ENCODE peak calls at places on chromosomes 13 and 19, in nine cellular contexts. Q is GM12865; Z is fibroblast of mammary gland; I is glutamatergic neuron; C is pancreas; G is heart right ventricle; R is tibial nerve; A is CD8-positive, alpha-beta T cell; W is endodermal cell. P is an unnamed sample.

GRCh38 chr19:44684892-44685847 is 13.8 kb upstream of the CEACAM16 start:
- DNase-seq in Q (peak), Z (peak), I (no peak), C (no peak), G (peak), R (no peak), A (no peak), W (peak), P (no peak)

GRCh38 chr19:17264641-17264979 is at the start of gene USHBP1:
- DNase-seq in Q (no peak), Z (no peak), I (no peak), C (no peak), G (peak), R (no peak), A (no peak), W (peak), P (no peak)

GRCh38 chr19:6501740-6502648 is at the start of gene TUBB4A:
- DNase-seq in Q (peak), Z (no peak), I (peak), C (peak), G (peak), R (no peak), A (peak), W (peak), P (peak)

GRCh38 chr19:43525836-43526771 is 897 bp downstream of the ETHE1 start:
- DNase-seq in Q (peak), Z (no peak), I (peak), C (no peak), G (no peak), R (no peak), A (peak), W (peak), P (no peak)

GRCh38 chr19:15332311-15332996 is at the start of gene BRD4:
- DNase-seq in Q (peak), Z (peak), I (peak), C (peak), G (peak), R (peak), A (peak), W (peak), P (peak)

GRCh38 chr19:10936661-10937084 is 8.1 kb downstream of the TIMM29 start:
- DNase-seq in Q (peak), Z (peak), I (peak), C (peak), G (peak), R (no peak), A (no peak), W (peak), P (peak)

GRCh38 chr19:46068345-46069258 is 27.8 kb upstream of the IGFL4 start:
- DNase-seq in Q (no peak), Z (peak), I (no peak), C (no peak), G (no peak), R (no peak), A (no peak), W (no peak), P (no peak)

GRCh38 chr13:102707465-102707864 is 12.6 kb upstream of the METTL21C start:
- DNase-seq in Q (no peak), Z (peak), I (no peak), C (no peak), G (no peak), R (no peak), A (no peak), W (no peak), P (no peak)

GRCh38 chr19:30690935-30691505 is 318.8 kb downstream of the ZNF536 start:
- DNase-seq in Q (no peak), Z (no peak), I (peak), C (no peak), G (no peak), R (no peak), A (no peak), W (peak), P (no peak)

GRCh38 chr13:78609464-78610205 is 6.3 kb upstream of the POU4F1 start:
- DNase-seq in Q (no peak), Z (no peak), I (peak), C (no peak), G (no peak), R (no peak), A (no peak), W (peak), P (no peak)

GRCh38 chr13:35190241-35190640 is 248.2 kb downstream of the NBEA start:
- DNase-seq in Q (no peak), Z (peak), I (no peak), C (no peak), G (no peak), R (no peak), A (no peak), W (no peak), P (no peak)

GRCh38 chr19:9914315-9915207 is 21.8 kb downstream of the OLFM2 start:
- DNase-seq in Q (peak), Z (peak), I (peak), C (peak), G (peak), R (no peak), A (peak), W (peak), P (peak)

GRCh38 chr19:30842926-30843325 is 470.7 kb downstream of the ZNF536 start:
- DNase-seq in Q (no peak), Z (no peak), I (no peak), C (no peak), G (no peak), R (no peak), A (no peak), W (no peak), P (no peak)

GRCh38 chr19:7393459-7393858 is 44.7 kb downstream of the ARHGEF18 start:
- DNase-seq in Q (no peak), Z (no peak), I (no peak), C (no peak), G (no peak), R (no peak), A (no peak), W (no peak), P (no peak)

GRCh38 chr19:30449673-30450072 is 77.5 kb downstream of the ZNF536 start:
- DNase-seq in Q (no peak), Z (no peak), I (no peak), C (no peak), G (no peak), R (no peak), A (no peak), W (no peak), P (no peak)

GRCh38 chr13:111245781-111246384 is 74.6 kb upstream of the TEX29 start:
- DNase-seq in Q (no peak), Z (peak), I (no peak), C (no peak), G (no peak), R (no peak), A (no peak), W (no peak), P (no peak)

GRCh38 chr13:75480691-75481175 is 1.2 kb downstream of the TBC1D4 start:
- DNase-seq in Q (peak), Z (peak), I (peak), C (peak), G (peak), R (peak), A (no peak), W (peak), P (peak)

GRCh38 chr13:65597839-65598818 is 1632.0 kb downstream of the PCDH9 start:
- DNase-seq in Q (no peak), Z (peak), I (no peak), C (no peak), G (no peak), R (no peak), A (no peak), W (peak), P (no peak)

GRCh38 chr19:2231621-2232221 is 4.4 kb downstream of the PLEKHJ1 start:
- DNase-seq in Q (peak), Z (no peak), I (peak), C (no peak), G (no peak), R (no peak), A (no peak), W (peak), P (no peak)

GRCh38 chr13:35139591-35139990 is 197.5 kb downstream of the NBEA start:
- DNase-seq in Q (no peak), Z (peak), I (no peak), C (no peak), G (no peak), R (no peak), A (no peak), W (no peak), P (no peak)

GRCh38 chr13:66076417-66076816 is 1153.7 kb downstream of the PCDH9 start:
- DNase-seq in Q (no peak), Z (peak), I (no peak), C (no peak), G (no peak), R (no peak), A (no peak), W (no peak), P (no peak)

GRCh38 chr13:111120913-111121312 is 5.8 kb downstream of the ARHGEF7 start:
- DNase-seq in Q (no peak), Z (no peak), I (no peak), C (no peak), G (no peak), R (no peak), A (no peak), W (no peak), P (no peak)

GRCh38 chr13:35729926-35730627 is 253.6 kb upstream of the MAB21L1 start:
- DNase-seq in Q (peak), Z (no peak), I (no peak), C (no peak), G (peak), R (no peak), A (no peak), W (no peak), P (no peak)

GRCh38 chr19:17340871-17341357 is 3.6 kb downstream of the GTPBP3 start:
- DNase-seq in Q (no peak), Z (no peak), I (peak), C (no peak), G (no peak), R (no peak), A (no peak), W (peak), P (no peak)

GRCh38 chr19:34475026-34475974 is 6.3 kb upstream of the WTIP start:
- DNase-seq in Q (no peak), Z (peak), I (no peak), C (no peak), G (no peak), R (no peak), A (no peak), W (no peak), P (no peak)

GRCh38 chr19:54518844-54519243 is 16.2 kb downstream of the LAIR2 start:
- DNase-seq in Q (peak), Z (no peak), I (no peak), C (no peak), G (peak), R (no peak), A (no peak), W (no peak), P (peak)

GRCh38 chr19:23415561-23416191 is 20.4 kb upstream of the ZNF91 start:
- DNase-seq in Q (no peak), Z (no peak), I (peak), C (no peak), G (peak), R (no peak), A (no peak), W (peak), P (peak)

GRCh38 chr19:7783991-7784421 is 21.0 kb downstream of the CLEC4M start:
- DNase-seq in Q (no peak), Z (peak), I (no peak), C (no peak), G (no peak), R (no peak), A (no peak), W (peak), P (no peak)

GRCh38 chr13:67369895-67370660 is 139.9 kb upstream of the PCDH9 start:
- DNase-seq in Q (no peak), Z (peak), I (no peak), C (no peak), G (no peak), R (no peak), A (no peak), W (no peak), P (no peak)

GRCh38 chr13:109869312-109870237 is 83.2 kb upstream of the IRS2 start:
- DNase-seq in Q (peak), Z (no peak), I (no peak), C (peak), G (peak), R (peak), A (no peak), W (peak), P (no peak)

GRCh38 chr13:73671011-73671410 is 463.2 kb downstream of the KLF12 start:
- DNase-seq in Q (no peak), Z (no peak), I (no peak), C (no peak), G (no peak), R (no peak), A (no peak), W (no peak), P (no peak)

GRCh38 chr13:50810468-50810867 is 33.0 kb downstream of the DLEU7 start:
- DNase-seq in Q (no peak), Z (no peak), I (no peak), C (no peak), G (no peak), R (no peak), A (no peak), W (no peak), P (no peak)

GRCh38 chr13:81888855-81889254 is 1547.9 kb upstream of the SPRY2 start:
- DNase-seq in Q (no peak), Z (no peak), I (no peak), C (no peak), G (no peak), R (no peak), A (no peak), W (no peak), P (no peak)

GRCh38 chr13:111177081-111177711 is 62.1 kb downstream of the ARHGEF7 start:
- DNase-seq in Q (peak), Z (peak), I (no peak), C (no peak), G (peak), R (no peak), A (peak), W (no peak), P (no peak)

GRCh38 chr13:51444922-51445321 is 7.9 kb downstream of the INTS6 start:
- DNase-seq in Q (no peak), Z (peak), I (no peak), C (no peak), G (no peak), R (no peak), A (no peak), W (no peak), P (no peak)

GRCh38 chr13:44304433-44304725 is 69.2 kb upstream of the SERP2 start:
- DNase-seq in Q (no peak), Z (no peak), I (no peak), C (no peak), G (no peak), R (no peak), A (no peak), W (no peak), P (no peak)

GRCh38 chr13:44306401-44307192 is 67.0 kb upstream of the SERP2 start:
- DNase-seq in Q (no peak), Z (peak), I (no peak), C (no peak), G (peak), R (peak), A (no peak), W (peak), P (no peak)

GRCh38 chr13:44305216-44305615 is 68.4 kb upstream of the SERP2 start:
- DNase-seq in Q (no peak), Z (no peak), I (no peak), C (no peak), G (no peak), R (no peak), A (no peak), W (peak), P (no peak)

GRCh38 chr13:44307255-44307654 is 66.4 kb upstream of the SERP2 start:
- DNase-seq in Q (no peak), Z (no peak), I (no peak), C (no peak), G (no peak), R (no peak), A (no peak), W (no peak), P (no peak)

GRCh38 chr13:44305845-44306244 is 67.8 kb upstream of the SERP2 start:
- DNase-seq in Q (no peak), Z (peak), I (no peak), C (no peak), G (no peak), R (no peak), A (no peak), W (peak), P (no peak)
- TF ChIP-seq CTCF in Q (no peak), Z (no peak), I (no peak), C (no peak), G (no peak), R (no peak), A (no peak), W (no peak), P (no peak)

DNA sequence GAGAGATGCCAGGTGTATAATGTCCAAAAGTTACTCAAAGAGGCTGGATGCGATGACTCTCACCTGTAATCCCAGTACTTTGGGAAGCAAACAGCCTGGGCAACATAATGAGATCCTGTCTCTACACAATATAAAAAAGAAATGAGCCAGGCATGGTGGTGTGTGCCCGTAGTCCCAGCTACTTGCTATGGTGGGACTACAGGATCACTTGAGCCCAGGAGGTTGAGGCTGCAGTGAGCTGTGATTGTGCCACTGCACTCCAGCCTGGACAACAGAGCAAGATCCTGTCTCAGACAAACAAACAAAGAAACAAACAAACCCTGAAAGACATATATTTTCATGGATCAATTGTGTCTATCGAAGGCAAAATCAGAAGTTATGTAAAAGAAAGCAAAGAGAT is 54.3 kb upstream of the CYP2B6 start:
- DNase-seq in Q (no peak), Z (no peak), I (no peak), C (no peak), G (no peak), R (no peak), A (no peak), W (no peak), P (no peak)
- TF ChIP-seq CTCF in Q (no peak), Z (no peak), I (no peak), C (no peak), G (no peak), R (no peak), A (no peak), W (no peak), P (no peak)

GRCh38 chr19:4692275-4693077 is 22.3 kb upstream of the MYDGF start:
- DNase-seq in Q (no peak), Z (no peak), I (peak), C (no peak), G (no peak), R (no peak), A (no peak), W (no peak), P (no peak)

GRCh38 chr19:4691383-4691782 is 21.2 kb upstream of the MYDGF start:
- DNase-seq in Q (no peak), Z (no peak), I (no peak), C (no peak), G (no peak), R (peak), A (no peak), W (no peak), P (no peak)

GRCh38 chr19:4688587-4688986 is 18.4 kb upstream of the MYDGF start:
- DNase-seq in Q (no peak), Z (no peak), I (no peak), C (no peak), G (no peak), R (no peak), A (no peak), W (no peak), P (no peak)

GRCh38 chr19:4689403-4689802 is 19.3 kb upstream of the MYDGF start:
- DNase-seq in Q (no peak), Z (no peak), I (no peak), C (no peak), G (no peak), R (no peak), A (no peak), W (no peak), P (no peak)

DNA sequence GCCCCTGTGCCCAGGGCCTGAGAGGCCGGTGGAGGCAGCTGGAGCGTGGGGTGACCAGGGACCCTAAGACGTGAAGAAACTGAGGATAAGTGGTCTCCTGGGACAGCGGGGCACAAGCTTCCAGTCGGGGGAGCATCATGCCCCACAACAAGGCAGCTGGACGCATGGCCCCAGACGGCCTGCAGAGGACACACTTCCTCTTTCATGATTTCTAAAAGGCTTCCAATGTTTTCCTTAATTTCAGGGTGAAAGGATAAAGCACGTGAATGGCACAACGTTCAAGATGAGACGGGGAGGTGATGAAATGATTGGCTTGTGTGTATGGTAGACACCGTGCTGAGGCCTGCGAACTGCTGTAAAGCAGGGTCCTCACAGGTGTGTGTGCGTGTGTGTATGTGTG is 20.2 kb upstream of the MYDGF start:
- DNase-seq in Q (no peak), Z (no peak), I (no peak), C (no peak), G (no peak), R (no peak), A (no peak), W (no peak), P (no peak)
- TF ChIP-seq CTCF in Q (no peak), Z (peak), I (no peak), C (no peak), G (peak), R (no peak), A (no peak), W (no peak), P (no peak)

GRCh38 chr19:5369962-5370367 is 29.4 kb upstream of the PTPRS start:
- DNase-seq in Q (peak), Z (peak), I (peak), C (peak), G (no peak), R (no peak), A (peak), W (peak), P (peak)
- TF ChIP-seq CTCF in Q (peak), Z (peak), I (peak), C (no peak), G (peak), R (peak), A (no peak), W (peak), P (peak)

GRCh38 chr13:97822377-97822776 is 131.1 kb upstream of the IPO5 start:
- DNase-seq in Q (no peak), Z (no peak), I (no peak), C (no peak), G (no peak), R (no peak), A (no peak), W (no peak), P (no peak)
- TF ChIP-seq CTCF in Q (no peak), Z (no peak), I (no peak), C (no peak), G (no peak), R (no peak), A (no peak), W (no peak), P (no peak)

P was measured in GM20000.